ENCODE peak calls at places on chromosomes 4 and X, in five cellular contexts. Y is progenitor cell of endocrine pancreas; P is activated CD4-positive, alpha-beta T cell treated with anti-CD3 and anti-CD28 coated beads for 48 hours; V is DND-41; H is GM19239. N is an unnamed sample.

GRCh38 chr4:169314906-169315305 is 44.1 kb upstream of the SH3RF1 start:
- DNase-seq in Y (no peak), P (no peak), V (no peak), H (no peak), N (no peak)

GRCh38 chr4:46715468-46715867 is 193.6 kb downstream of the COX7B2 start:
- DNase-seq in Y (no peak), P (no peak), V (no peak), H (no peak), N (no peak)

GRCh38 chrX:149961572-149961971 is 23.3 kb upstream of the EOLA2 start:
- DNase-seq in Y (no peak), P (no peak), V (no peak), H (no peak), N (no peak)

GRCh38 chr4:39970559-39971270 is 7.0 kb downstream of the PDS5A start:
- DNase-seq in Y (no peak), P (no peak), V (no peak), H (no peak), N (no peak)

GRCh38 chrX:120761810-120762209 is 113.9 kb downstream of the CT47B1 start:
- DNase-seq in Y (no peak), P (no peak), V (no peak), H (no peak), N (no peak)

GRCh38 chr4:1019726-1020470 is 8.5 kb downstream of the FGFRL1 start:
- DNase-seq in Y (no peak), P (no peak), V (no peak), H (no peak), N (no peak)

GRCh38 chr4:8838296-8838695 is 33.3 kb downstream of the HMX1 start:
- DNase-seq in Y (no peak), P (no peak), V (no peak), H (no peak), N (no peak)

GRCh38 chr4:80568891-80569290 is 233.4 kb downstream of the CFAP299 start:
- DNase-seq in Y (no peak), P (no peak), V (no peak), H (no peak), N (no peak)

GRCh38 chr4:41507292-41507933 is 30.5 kb upstream of the LIMCH1 start:
- DNase-seq in Y (no peak), P (no peak), V (no peak), H (no peak), N (no peak)

GRCh38 chr4:188727746-188728145 is 588.5 kb downstream of the TRIML1 start:
- DNase-seq in Y (no peak), P (no peak), V (no peak), H (no peak), N (no peak)

GRCh38 chr4:15118281-15118680 is 116.0 kb downstream of the CPEB2 start:
- DNase-seq in Y (no peak), P (no peak), V (no peak), H (no peak), N (no peak)

GRCh38 chr4:127251423-127251822 is 381.3 kb upstream of the INTU start:
- DNase-seq in Y (no peak), P (no peak), V (no peak), H (no peak), N (no peak)

GRCh38 chrX:45591650-45592049 is 391.0 kb upstream of the DIPK2B start:
- DNase-seq in Y (no peak), P (no peak), V (no peak), H (no peak), N (no peak)

GRCh38 chr4:21882050-21882839 is 66.3 kb downstream of the KCNIP4 start:
- DNase-seq in Y (no peak), P (no peak), V (no peak), H (no peak), N (no peak)

GRCh38 chr4:82797048-82797590 is 1.5 kb downstream of the SCD5 start:
- DNase-seq in Y (no peak), P (no peak), V (no peak), H (no peak), N (no peak)

GRCh38 chrX:71128166-71128833 is 9.9 kb downstream of the MED12 start:
- DNase-seq in Y (no peak), P (no peak), V (no peak), H (no peak), N (no peak)

GRCh38 chr4:142497606-142498005 is 348.5 kb downstream of the INPP4B start:
- DNase-seq in Y (no peak), P (no peak), V (no peak), H (no peak), N (no peak)

GRCh38 chrX:150038356-150038755 is 100.1 kb upstream of the EOLA2 start:
- DNase-seq in Y (no peak), P (no peak), V (no peak), H (no peak), N (no peak)

GRCh38 chrX:105837227-105837626 is 14.9 kb downstream of the NRK start:
- DNase-seq in Y (no peak), P (no peak), V (no peak), H (no peak), N (no peak)

GRCh38 chr4:74161676-74162450 is 3.9 kb downstream of the MTHFD2L start:
- DNase-seq in Y (no peak), P (no peak), V (no peak), H (no peak), N (no peak)

GRCh38 chrX:139932077-139932900 is 564 bp downstream of the ATP11C start:
- DNase-seq in Y (peak; percentile 61), P (peak; percentile 45), V (peak; percentile 39), H (no peak), N (no peak)

GRCh38 chrX:78945186-78945912 is at the start of gene P2RY10:
- DNase-seq in Y (no peak), P (peak; percentile 10), V (no peak), H (no peak), N (no peak)

GRCh38 chrX:129653181-129653984 is 1.4 kb downstream of the APLN start:
- DNase-seq in Y (no peak), P (no peak), V (no peak), H (no peak), N (no peak)

GRCh38 chr4:128107766-128108165 is 46.7 kb downstream of the LARP1B start:
- DNase-seq in Y (no peak), P (no peak), V (no peak), H (no peak), N (no peak)

GRCh38 chrX:82742351-82742750 is 765.7 kb upstream of the POU3F4 start:
- DNase-seq in Y (no peak), P (no peak), V (no peak), H (no peak), N (no peak)

GRCh38 chr4:140861359-140862181 is 105.4 kb upstream of the TBC1D9 start:
- DNase-seq in Y (peak; percentile 24), P (peak; percentile 59), V (peak; percentile 53), H (peak; percentile 15), N (peak; percentile 70)

GRCh38 chr4:158578476-158578875 is 56.8 kb downstream of the RXFP1 start:
- DNase-seq in Y (no peak), P (no peak), V (no peak), H (no peak), N (no peak)

GRCh38 chrX:76433219-76433618 is 5.7 kb downstream of the MAGEE1 start:
- DNase-seq in Y (no peak), P (no peak), V (no peak), H (no peak), N (no peak)

GRCh38 chr4:109945056-109945455 is 32.4 kb downstream of the EGF start:
- DNase-seq in Y (no peak), P (peak; percentile 69), V (no peak), H (no peak), N (no peak)

GRCh38 chr4:78629991-78630541 is 78.5 kb downstream of the ANXA3 start:
- DNase-seq in Y (no peak), P (no peak), V (no peak), H (no peak), N (no peak)

GRCh38 chr4:1725521-1725920 is 4.2 kb downstream of the TACC3 start:
- DNase-seq in Y (no peak), P (no peak), V (no peak), H (no peak), N (no peak)

GRCh38 chr4:89111833-89112563 is 665 bp downstream of the TIGD2 start:
- DNase-seq in Y (no peak), P (no peak), V (no peak), H (no peak), N (no peak)

GRCh38 chrX:142201113-142201512 is 4.0 kb downstream of the MAGEC2 start:
- DNase-seq in Y (no peak), P (no peak), V (no peak), H (no peak), N (no peak)

GRCh38 chrX:155632424-155633100 is 19.8 kb upstream of the TMLHE start:
- DNase-seq in Y (no peak), P (no peak), V (peak; percentile 35), H (no peak), N (no peak)

GRCh38 chr4:20840648-20841190 is 140.5 kb downstream of the PACRGL start:
- DNase-seq in Y (no peak), P (no peak), V (no peak), H (no peak), N (no peak)

N was measured in neural crest cell.